ENCODE peak calls at places on chromosomes 13 and 19, in four cellular contexts. J is CD8-positive, alpha-beta T cell; L is mesendoderm; H is CD4-positive, CD25-positive, alpha-beta regulatory T cell. U is an unnamed sample. For H3K36me3 and H3K4me1, the result is how much of the 10 kb centered on the place peaks cover.

GRCh38 chr13:86002921-86003488 is 203.8 kb upstream of the SLITRK6 start:
- DNase-seq in H (no peak), J (no peak), L (no peak), U (no peak)

GRCh38 chr19:58275564-58275963 is 3.2 kb upstream of the ZNF8 start:
- DNase-seq in L (no peak), J (no peak), H (no peak), U (no peak)

GRCh38 chr19:50430888-50431342 is 1.8 kb upstream of the MYBPC2 start:
- DNase-seq in H (no peak), J (no peak), L (no peak), U (no peak)

GRCh38 chr13:49759503-49759902 is 33.0 kb downstream of the KPNA3 start:
- DNase-seq in J (no peak), L (peak), H (peak), U (no peak)

GRCh38 chr19:47882890-47883289 is 3.2 kb downstream of the SULT2A1 start:
- DNase-seq in J (no peak), H (no peak), L (no peak), U (no peak)

GRCh38 chr13:71290963-71291937 is 575.8 kb downstream of the DACH1 start:
- DNase-seq in L (no peak), H (peak), J (peak), U (peak)

GRCh38 chr19:2048959-2049740 is 1.9 kb downstream of the MKNK2 start:
- DNase-seq in H (no peak), L (no peak), J (no peak), U (no peak)

GRCh38 chr13:114298866-114299265 is 15.4 kb upstream of the CHAMP1 start:
- DNase-seq in J (no peak), L (no peak), H (no peak), U (no peak)

GRCh38 chr13:25806304-25806974 is 245.4 kb downstream of the SHISA2 start:
- DNase-seq in H (no peak), L (no peak), J (no peak), U (no peak)

GRCh38 chr13:110334256-110334655 is 27.2 kb downstream of the COL4A2 start:
- DNase-seq in H (no peak), L (no peak), J (no peak), U (no peak)

GRCh38 chr19:45046355-45046754 is 7.5 kb downstream of the CLASRP start:
- DNase-seq in L (no peak), H (no peak), J (no peak), U (no peak)

GRCh38 chr19:495440-496332 is 600 bp upstream of the MADCAM1 start:
- DNase-seq in H (peak), L (peak), J (peak), U (no peak)

GRCh38 chr19:36604656-36605100 is 435 bp upstream of the ZNF382 start:
- DNase-seq in L (peak), J (peak), H (peak), U (peak)

GRCh38 chr19:41591951-41592562 is 16.1 kb downstream of the CEACAM21 start:
- DNase-seq in J (no peak), L (no peak), H (no peak), U (no peak)

GRCh38 chr13:78194904-78195639 is 276.4 kb upstream of the EDNRB start:
- DNase-seq in J (no peak), L (peak), H (no peak), U (no peak)

GRCh38 chr13:101951114-101951513 is 450.7 kb downstream of the FGF14 start:
- DNase-seq in L (no peak), J (no peak), H (no peak), U (no peak)

GRCh38 chr19:43743059-43743458 is 11.7 kb downstream of the SMG9 start:
- DNase-seq in J (no peak), H (no peak), L (no peak), U (no peak)

GRCh38 chr19:34808566-34808965 is 35.6 kb upstream of the ZNF599 start:
- DNase-seq in J (no peak), H (no peak), L (peak), U (no peak)

GRCh38 chr13:100491164-100491847 is 97.3 kb downstream of the GGACT start:
- DNase-seq in H (no peak), J (no peak), L (no peak), U (no peak)

GRCh38 chr19:16324384-16325160 is at the start of gene KLF2:
- DNase-seq in L (peak), J (peak), H (peak), U (peak)

GRCh38 chr13:94311893-94312292 is 167.6 kb downstream of the DCT start:
- DNase-seq in H (no peak), L (peak), J (no peak), U (no peak)
- H3K27ac ChIP-seq in H (peak), L (no peak), J (no peak), U (no peak)

DNA sequence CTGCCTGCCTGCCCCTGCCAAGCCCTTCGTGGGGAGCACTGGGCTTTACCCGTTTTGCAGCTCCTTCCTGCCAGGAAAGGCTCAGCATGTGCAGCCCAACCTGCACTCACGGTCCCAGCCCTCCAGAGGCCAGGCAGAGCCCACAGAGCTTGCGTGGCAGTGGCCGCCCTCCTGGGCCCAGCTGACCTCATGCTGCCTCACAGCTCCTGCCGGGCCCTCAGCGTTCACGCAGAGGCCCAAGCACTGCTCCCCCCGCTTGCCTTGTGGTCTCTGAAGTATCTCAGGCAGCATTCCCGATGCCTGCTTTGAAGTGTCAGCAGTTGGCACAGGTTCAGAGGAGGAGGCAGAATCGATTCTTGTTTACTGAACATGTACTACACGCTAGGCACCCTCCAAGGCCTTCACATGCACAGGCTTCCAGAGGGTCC is 32.5 kb downstream of the CAPN12 start:
- DNase-seq in J (no peak), L (no peak), H (no peak), U (no peak)
- H3K36me3 ChIP-seq in J (under half), L (under half), H (half or more), U (under half)

GRCh38 chr13:41788552-41788951 is 172.4 kb downstream of the VWA8 start:
- DNase-seq in H (no peak), J (no peak), L (peak), U (no peak)

GRCh38 chr13:41782086-41782485 is 178.8 kb downstream of the VWA8 start:
- DNase-seq in H (no peak), L (peak), J (no peak), U (no peak)

GRCh38 chr13:41791056-41791455 is 169.9 kb downstream of the VWA8 start:
- DNase-seq in L (no peak), H (no peak), J (no peak), U (no peak)

GRCh38 chr13:41780736-41781708 is 179.9 kb downstream of the VWA8 start:
- DNase-seq in J (no peak), L (no peak), H (no peak), U (no peak)

DNA sequence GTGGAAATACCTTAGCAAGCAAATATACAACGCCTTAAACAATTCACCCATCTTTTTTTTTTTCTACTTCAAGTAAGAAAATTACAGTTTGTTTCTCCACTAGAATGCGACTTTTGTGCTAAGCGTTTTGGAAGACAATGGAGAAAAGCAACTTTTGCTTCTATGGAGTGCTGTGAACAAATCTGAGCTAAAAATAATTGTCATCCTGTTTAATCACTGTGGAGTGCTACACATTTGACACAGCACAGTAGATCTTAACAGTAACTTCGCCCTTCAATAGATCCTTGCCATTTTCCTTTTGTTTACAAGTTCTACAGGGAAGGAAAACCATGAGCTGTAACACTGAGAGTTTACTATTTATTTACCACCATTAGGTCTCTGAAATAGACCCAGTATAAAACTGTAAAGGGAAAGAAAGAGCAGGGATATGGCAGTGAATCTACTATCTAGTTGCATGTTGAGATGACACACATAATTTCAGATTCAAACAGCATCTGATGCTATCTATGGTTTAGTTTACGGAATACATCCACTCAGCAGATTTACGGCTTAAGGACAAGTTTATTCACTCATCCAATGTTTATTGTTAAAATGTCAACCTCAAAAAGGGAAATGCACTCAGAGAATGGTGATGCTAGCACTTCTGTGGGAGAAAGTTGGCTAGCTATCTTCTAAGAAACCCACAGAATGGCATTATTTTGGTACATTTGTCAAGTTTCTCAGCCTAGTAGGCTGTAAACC is 175.3 kb downstream of the VWA8 start:
- DNase-seq in J (no peak), H (no peak), L (no peak), U (no peak)
- H3K4me1 ChIP-seq in J (under half), H (under half), L (under half), U (under half)

GRCh38 chr19:10568826-10569651 is at the start of gene CDKN2D:
- DNase-seq in L (peak), J (peak), H (peak), U (peak)

GRCh38 chr19:10566408-10566657 is 523 bp upstream of the KRI1 start:
- DNase-seq in H (no peak), J (no peak), L (no peak), U (no peak)

GRCh38 chr19:10567696-10568443 is 909 bp downstream of the CDKN2D start:
- DNase-seq in H (no peak), L (peak), J (no peak), U (no peak)

GRCh38 chr19:10566658-10567410 is 1.0 kb upstream of the KRI1 start:
- DNase-seq in H (peak), J (peak), L (no peak), U (no peak)

GRCh38 chr19:10568444-10568825 is 344 bp downstream of the CDKN2D start:
- DNase-seq in H (no peak), J (no peak), L (peak), U (peak)
- H3K27ac ChIP-seq in H (peak), J (peak), L (no peak), U (peak)

DNA sequence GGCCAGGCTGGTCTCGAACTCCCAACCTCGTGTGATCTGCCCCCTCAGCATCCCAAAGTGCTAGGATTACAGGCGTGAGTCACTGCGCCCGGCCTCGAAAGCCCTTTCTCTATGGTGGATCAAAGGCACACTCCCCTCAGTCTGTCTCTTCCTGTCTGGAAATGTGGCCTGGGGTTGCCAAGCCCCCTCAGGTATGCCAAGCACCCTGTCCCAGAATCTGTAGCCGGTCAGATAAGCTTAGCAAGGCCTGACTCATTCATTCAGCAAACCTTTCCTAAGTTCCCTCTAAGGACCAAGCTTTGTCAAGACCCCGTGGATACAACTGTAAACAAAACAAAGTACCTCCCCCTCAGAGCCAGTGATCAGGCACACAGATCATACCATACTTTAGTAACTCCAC is 14.1 kb downstream of the NUCB1 start:
- DNase-seq in J (no peak), L (peak), H (no peak), U (no peak)
- H3K36me3 ChIP-seq in J (under half), L (under half), H (half or more), U (under half)